ENCODE peak calls at places on chromosomes 13 and 19, in five cellular contexts. W is lung, I is suprapubic skin, N is left ventricle myocardium inferior, P is nucleus accumbens. L is an unnamed sample.
A peak's percentile ranks its signal among the peaks of the same experiment; 100 is the strongest.

GRCh38 chr19:49114630-49115363 is 627 bp downstream of the LIN7B start:
- DNase-seq in W (peak; percentile 64), I (no peak), N (peak; percentile 70), P (peak; percentile 63), L (peak; percentile 48)

GRCh38 chr19:18416778-18417249 is 2.4 kb upstream of the SSBP4 start:
- DNase-seq in W (peak; percentile 81), I (peak; percentile 97), N (peak; percentile 94), P (peak; percentile 22), L (peak; percentile 27)

GRCh38 chr19:10800488-10800887 is 35.5 kb downstream of the TMED1 start:
- DNase-seq in W (no peak), I (no peak), N (peak; percentile 54), P (no peak), L (no peak)

GRCh38 chr19:19459707-19460251 is 54.3 kb downstream of the GATAD2A start:
- DNase-seq in W (no peak), I (no peak), N (peak; percentile 46), P (no peak), L (no peak)

GRCh38 chr19:4082172-4082571 is 15.5 kb upstream of the ZBTB7A start:
- DNase-seq in W (no peak), I (no peak), N (no peak), P (no peak), L (no peak)

GRCh38 chr13:33119022-33119735 is 103.0 kb downstream of the KL start:
- DNase-seq in W (no peak), I (no peak), N (no peak), P (no peak), L (peak; percentile 59)

GRCh38 chr19:10718205-10719196 is 622 bp downstream of the DNM2 start:
- DNase-seq in W (peak; percentile 52), I (peak; percentile 75), N (peak; percentile 56), P (no peak), L (peak; percentile 7)

GRCh38 chr19:2618611-2619010 is 83.9 kb downstream of the GNG7 start:
- DNase-seq in W (peak; percentile 80), I (no peak), N (peak; percentile 69), P (no peak), L (no peak)

GRCh38 chr13:23349127-23349897 is 84.2 kb downstream of the SACS start:
- DNase-seq in W (no peak), I (no peak), N (no peak), P (no peak), L (no peak)

GRCh38 chr19:51142119-51142518 is at the start of gene SIGLEC7:
- DNase-seq in W (no peak), I (no peak), N (peak; percentile 46), P (no peak), L (no peak)

GRCh38 chr13:82245860-82246259 is 1636.4 kb downstream of the SLITRK1 start:
- DNase-seq in W (no peak), I (no peak), N (no peak), P (no peak), L (no peak)

GRCh38 chr13:46173656-46174055 is 8.3 kb downstream of the LCP1 start:
- DNase-seq in W (no peak), I (no peak), N (no peak), P (no peak), L (no peak)

GRCh38 chr19:30691767-30692516 is 319.8 kb downstream of the ZNF536 start:
- DNase-seq in W (no peak), I (no peak), N (no peak), P (no peak), L (no peak)

GRCh38 chr19:14434543-14435319 is 1.6 kb downstream of the PKN1 start:
- DNase-seq in W (peak; percentile 66), I (peak; percentile 81), N (peak; percentile 68), P (no peak), L (no peak)

GRCh38 chr13:66014757-66015156 is 1215.4 kb downstream of the PCDH9 start:
- DNase-seq in W (no peak), I (no peak), N (no peak), P (no peak), L (no peak)

GRCh38 chr13:64272681-64273080 is 2857.0 kb upstream of the PCDH20 start:
- DNase-seq in W (no peak), I (no peak), N (no peak), P (no peak), L (no peak)

GRCh38 chr13:50805805-50806204 is 37.7 kb downstream of the DLEU7 start:
- DNase-seq in W (no peak), I (no peak), N (no peak), P (no peak), L (no peak)

GRCh38 chr13:65063753-65064152 is 2166.4 kb downstream of the PCDH9 start:
- DNase-seq in W (no peak), I (no peak), N (no peak), P (no peak), L (no peak)

GRCh38 chr13:113034451-113035208 is 65.6 kb downstream of the MCF2L start:
- DNase-seq in W (peak; percentile 46), I (no peak), N (no peak), P (peak; percentile 43), L (no peak)

GRCh38 chr13:21557995-21558394 is 46.0 kb downstream of the MICU2 start:
- DNase-seq in W (no peak), I (no peak), N (no peak), P (no peak), L (no peak)

GRCh38 chr19:18649371-18650047 is 12.7 kb downstream of the KLHL26 start:
- DNase-seq in W (peak; percentile 45), I (no peak), N (peak; percentile 86), P (peak; percentile 36), L (no peak)

GRCh38 chr13:97262058-97262457 is 39.9 kb downstream of the MBNL2 start:
- DNase-seq in W (no peak), I (no peak), N (no peak), P (no peak), L (no peak)

GRCh38 chr19:39408392-39409206 is 2.0 kb downstream of the ZFP36 start:
- DNase-seq in W (no peak), I (no peak), N (no peak), P (no peak), L (peak; percentile 32)

GRCh38 chr19:13707901-13708300 is 56.4 kb upstream of the MRI1 start:
- DNase-seq in W (no peak), I (no peak), N (no peak), P (no peak), L (no peak)

L was measured in DMS79.